ENCODE peak calls at places on chromosomes 4 and X, in five cellular contexts. One of them, this sample, is unnamed.

GRCh38 chr4:113555868-113556267 is 205.7 kb downstream of the CAMK2D start:
- DNase-seq in iris pigment epithelial cell: no peak
- DNase-seq in hepatic stellate cell: no peak
- DNase-seq in NCI-H2081: no peak
- DNase-seq in non-pigmented ciliary epithelial cell: no peak
- DNase-seq in this sample: no peak

GRCh38 chr4:77636902-77637301 is 31.3 kb downstream of the CXCL13 start:
- DNase-seq in iris pigment epithelial cell: peak
- DNase-seq in hepatic stellate cell: no peak
- DNase-seq in NCI-H2081: peak
- DNase-seq in non-pigmented ciliary epithelial cell: peak
- DNase-seq in this sample: peak

GRCh38 chr4:32789026-32789608 is 2068.9 kb downstream of the PCDH7 start:
- DNase-seq in iris pigment epithelial cell: peak
- DNase-seq in hepatic stellate cell: no peak
- DNase-seq in NCI-H2081: no peak
- DNase-seq in non-pigmented ciliary epithelial cell: no peak
- DNase-seq in this sample: no peak

GRCh38 chr4:2796261-2797187 is 3.6 kb downstream of the SH3BP2 start:
- DNase-seq in iris pigment epithelial cell: no peak
- DNase-seq in hepatic stellate cell: no peak
- DNase-seq in NCI-H2081: peak
- DNase-seq in non-pigmented ciliary epithelial cell: no peak
- DNase-seq in this sample: peak

GRCh38 chr4:145635117-145635516 is 15.9 kb downstream of the MMAA start:
- DNase-seq in iris pigment epithelial cell: no peak
- DNase-seq in hepatic stellate cell: no peak
- DNase-seq in NCI-H2081: no peak
- DNase-seq in non-pigmented ciliary epithelial cell: no peak
- DNase-seq in this sample: no peak

GRCh38 chr4:54659213-54660144 is 1.7 kb downstream of the KIT start:
- DNase-seq in iris pigment epithelial cell: peak
- DNase-seq in hepatic stellate cell: peak
- DNase-seq in NCI-H2081: peak
- DNase-seq in non-pigmented ciliary epithelial cell: no peak
- DNase-seq in this sample: no peak

GRCh38 chr4:1978226-1978625 is 30.5 kb downstream of the NELFA start:
- DNase-seq in iris pigment epithelial cell: no peak
- DNase-seq in hepatic stellate cell: no peak
- DNase-seq in NCI-H2081: no peak
- DNase-seq in non-pigmented ciliary epithelial cell: no peak
- DNase-seq in this sample: peak

GRCh38 chr4:118557298-118557851 is 127.8 kb upstream of the METTL14 start:
- DNase-seq in iris pigment epithelial cell: peak
- DNase-seq in hepatic stellate cell: peak
- DNase-seq in NCI-H2081: peak
- DNase-seq in non-pigmented ciliary epithelial cell: peak
- DNase-seq in this sample: no peak

GRCh38 chr4:82380344-82380743 is 6.6 kb upstream of the HNRNPD start:
- DNase-seq in iris pigment epithelial cell: no peak
- DNase-seq in hepatic stellate cell: no peak
- DNase-seq in NCI-H2081: no peak
- DNase-seq in non-pigmented ciliary epithelial cell: no peak
- DNase-seq in this sample: no peak

GRCh38 chr4:67151376-67152343 is 393.6 kb downstream of the CENPC start:
- DNase-seq in iris pigment epithelial cell: no peak
- DNase-seq in hepatic stellate cell: no peak
- DNase-seq in NCI-H2081: no peak
- DNase-seq in non-pigmented ciliary epithelial cell: no peak
- DNase-seq in this sample: no peak

GRCh38 chrX:103437147-103437873 is 61.0 kb downstream of the BEX3 start:
- DNase-seq in iris pigment epithelial cell: no peak
- DNase-seq in hepatic stellate cell: no peak
- DNase-seq in NCI-H2081: no peak
- DNase-seq in non-pigmented ciliary epithelial cell: no peak
- DNase-seq in this sample: no peak

GRCh38 chrX:108415891-108416290 is 22.3 kb downstream of the COL4A6 start:
- DNase-seq in iris pigment epithelial cell: peak
- DNase-seq in hepatic stellate cell: no peak
- DNase-seq in NCI-H2081: peak
- DNase-seq in non-pigmented ciliary epithelial cell: no peak
- DNase-seq in this sample: no peak

GRCh38 chr4:48008021-48008596 is 8.4 kb downstream of the CNGA1 start:
- DNase-seq in iris pigment epithelial cell: no peak
- DNase-seq in hepatic stellate cell: no peak
- DNase-seq in NCI-H2081: peak
- DNase-seq in non-pigmented ciliary epithelial cell: no peak
- DNase-seq in this sample: no peak

GRCh38 chr4:70936200-70936787 is 34.1 kb downstream of the MOB1B start:
- DNase-seq in iris pigment epithelial cell: peak
- DNase-seq in hepatic stellate cell: no peak
- DNase-seq in NCI-H2081: no peak
- DNase-seq in non-pigmented ciliary epithelial cell: no peak
- DNase-seq in this sample: no peak

GRCh38 chr4:188941524-188942109 is 802.4 kb downstream of the TRIML1 start:
- DNase-seq in iris pigment epithelial cell: peak
- DNase-seq in hepatic stellate cell: peak
- DNase-seq in NCI-H2081: no peak
- DNase-seq in non-pigmented ciliary epithelial cell: peak
- DNase-seq in this sample: peak

GRCh38 chr4:101621120-101621519 is 169.4 kb upstream of the BANK1 start:
- DNase-seq in iris pigment epithelial cell: peak
- DNase-seq in hepatic stellate cell: no peak
- DNase-seq in NCI-H2081: no peak
- DNase-seq in non-pigmented ciliary epithelial cell: peak
- DNase-seq in this sample: peak

GRCh38 chrX:10979956-10980355 is 131.2 kb upstream of the HCCS start:
- DNase-seq in iris pigment epithelial cell: peak
- DNase-seq in hepatic stellate cell: no peak
- DNase-seq in NCI-H2081: no peak
- DNase-seq in non-pigmented ciliary epithelial cell: no peak
- DNase-seq in this sample: no peak

This sample was measured in osteoblast.